ENCODE peak calls at places on chromosomes 12 and 14, in seven cellular contexts. One of them, this sample, is unnamed.
A peak's percentile ranks its signal among the peaks of the same experiment; 100 is the strongest.

GRCh38 chr12:112616469-112617190 is 174.9 kb upstream of the RPH3A start:
- DNase-seq in SK-N-SH: no peak
- DNase-seq in fibroblast of mammary gland: no peak
- DNase-seq in breast epithelium: no peak
- DNase-seq in endothelial cell: no peak
- DNase-seq in tibial nerve: no peak
- DNase-seq in bronchial epithelial cell: no peak
- DNase-seq in this sample: no peak

GRCh38 chr14:29799718-29800117 is 127.9 kb downstream of the PRKD1 start:
- DNase-seq in SK-N-SH: no peak
- DNase-seq in endothelial cell: no peak
- DNase-seq in breast epithelium: no peak
- DNase-seq in fibroblast of mammary gland: no peak
- DNase-seq in tibial nerve: no peak
- DNase-seq in bronchial epithelial cell: no peak
- DNase-seq in this sample: no peak

GRCh38 chr12:47805417-47805816 is 14.3 kb downstream of the HDAC7 start:
- DNase-seq in bronchial epithelial cell: no peak
- DNase-seq in fibroblast of mammary gland: peak; percentile 33
- DNase-seq in breast epithelium: no peak
- DNase-seq in tibial nerve: no peak
- DNase-seq in endothelial cell: no peak
- DNase-seq in SK-N-SH: no peak
- DNase-seq in this sample: no peak

GRCh38 chr12:109153711-109154434 is 37.5 kb downstream of the ACACB start:
- DNase-seq in tibial nerve: no peak
- DNase-seq in endothelial cell: no peak
- DNase-seq in breast epithelium: no peak
- DNase-seq in bronchial epithelial cell: no peak
- DNase-seq in SK-N-SH: peak; percentile 32
- DNase-seq in fibroblast of mammary gland: no peak
- DNase-seq in this sample: peak; percentile 33

GRCh38 chr12:19499030-19499429 is 59.7 kb downstream of the AEBP2 start:
- DNase-seq in SK-N-SH: no peak
- DNase-seq in tibial nerve: no peak
- DNase-seq in fibroblast of mammary gland: no peak
- DNase-seq in breast epithelium: no peak
- DNase-seq in endothelial cell: no peak
- DNase-seq in bronchial epithelial cell: peak; percentile 16
- DNase-seq in this sample: no peak

GRCh38 chr12:124863409-124864325 is at the start of gene SCARB1:
- DNase-seq in fibroblast of mammary gland: peak; percentile 65
- DNase-seq in tibial nerve: peak; percentile 66
- DNase-seq in bronchial epithelial cell: peak; percentile 38
- DNase-seq in breast epithelium: peak; percentile 75
- DNase-seq in SK-N-SH: peak; percentile 99
- DNase-seq in endothelial cell: peak; percentile 83
- DNase-seq in this sample: peak; percentile 99

GRCh38 chr12:56126732-56127239 is 1.3 kb upstream of the ESYT1 start:
- DNase-seq in fibroblast of mammary gland: no peak
- DNase-seq in breast epithelium: no peak
- DNase-seq in SK-N-SH: no peak
- DNase-seq in tibial nerve: no peak
- DNase-seq in bronchial epithelial cell: no peak
- DNase-seq in endothelial cell: no peak
- DNase-seq in this sample: no peak

GRCh38 chr14:65164068-65164824 is 61.9 kb upstream of the MAX start:
- DNase-seq in bronchial epithelial cell: peak; percentile 40
- DNase-seq in SK-N-SH: peak; percentile 63
- DNase-seq in tibial nerve: peak; percentile 47
- DNase-seq in breast epithelium: no peak
- DNase-seq in fibroblast of mammary gland: peak; percentile 65
- DNase-seq in endothelial cell: peak; percentile 46
- DNase-seq in this sample: peak; percentile 55

GRCh38 chr12:112906712-112907414 is at the start of gene OAS1:
- DNase-seq in tibial nerve: peak; percentile 33
- DNase-seq in SK-N-SH: peak; percentile 59
- DNase-seq in endothelial cell: no peak
- DNase-seq in bronchial epithelial cell: peak; percentile 52
- DNase-seq in breast epithelium: no peak
- DNase-seq in fibroblast of mammary gland: peak; percentile 35
- DNase-seq in this sample: peak; percentile 70

GRCh38 chr12:52207895-52208294 is 16.1 kb upstream of the KRT80 start:
- DNase-seq in tibial nerve: peak; percentile 41
- DNase-seq in bronchial epithelial cell: peak; percentile 70
- DNase-seq in breast epithelium: peak; percentile 93
- DNase-seq in SK-N-SH: no peak
- DNase-seq in fibroblast of mammary gland: peak; percentile 88
- DNase-seq in endothelial cell: no peak
- DNase-seq in this sample: no peak

GRCh38 chr12:84599539-84599938 is 313.1 kb downstream of the SLC6A15 start:
- DNase-seq in bronchial epithelial cell: peak; percentile 79
- DNase-seq in fibroblast of mammary gland: peak; percentile 49
- DNase-seq in endothelial cell: no peak
- DNase-seq in breast epithelium: no peak
- DNase-seq in SK-N-SH: no peak
- DNase-seq in tibial nerve: no peak
- DNase-seq in this sample: no peak

DNA sequence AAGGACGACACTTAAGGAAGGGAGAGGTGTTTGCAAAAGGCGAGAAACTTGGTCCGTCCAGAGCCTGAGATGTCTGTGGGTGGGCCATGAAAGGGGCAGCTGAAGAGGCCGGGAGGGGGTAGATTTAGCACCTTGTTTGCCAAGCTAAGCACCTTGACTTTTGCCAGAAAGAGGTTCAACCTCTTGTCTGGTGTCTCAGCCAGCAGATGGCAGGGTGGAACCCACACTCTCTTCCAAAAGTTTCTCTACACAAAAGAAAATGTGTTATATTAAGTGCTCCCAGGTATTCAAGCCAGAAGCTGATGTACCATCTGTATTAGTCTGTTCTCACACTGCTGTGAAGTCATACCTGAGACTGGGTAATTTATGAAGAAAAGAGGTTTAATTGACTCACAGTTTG is 69.9 kb downstream of the SUDS3 start:
- DNase-seq in bronchial epithelial cell: no peak
- DNase-seq in breast epithelium: no peak
- DNase-seq in SK-N-SH: no peak
- DNase-seq in fibroblast of mammary gland: no peak
- DNase-seq in endothelial cell: no peak
- DNase-seq in tibial nerve: no peak
- DNase-seq in this sample: no peak
- TF ChIP-seq CTCF in bronchial epithelial cell: peak; percentile 9
- TF ChIP-seq CTCF in breast epithelium: no peak
- TF ChIP-seq CTCF in SK-N-SH: no peak
- TF ChIP-seq CTCF in fibroblast of mammary gland: no peak
- TF ChIP-seq CTCF in endothelial cell: no peak
- TF ChIP-seq CTCF in tibial nerve: no peak
- TF ChIP-seq CTCF in this sample: no peak

DNA sequence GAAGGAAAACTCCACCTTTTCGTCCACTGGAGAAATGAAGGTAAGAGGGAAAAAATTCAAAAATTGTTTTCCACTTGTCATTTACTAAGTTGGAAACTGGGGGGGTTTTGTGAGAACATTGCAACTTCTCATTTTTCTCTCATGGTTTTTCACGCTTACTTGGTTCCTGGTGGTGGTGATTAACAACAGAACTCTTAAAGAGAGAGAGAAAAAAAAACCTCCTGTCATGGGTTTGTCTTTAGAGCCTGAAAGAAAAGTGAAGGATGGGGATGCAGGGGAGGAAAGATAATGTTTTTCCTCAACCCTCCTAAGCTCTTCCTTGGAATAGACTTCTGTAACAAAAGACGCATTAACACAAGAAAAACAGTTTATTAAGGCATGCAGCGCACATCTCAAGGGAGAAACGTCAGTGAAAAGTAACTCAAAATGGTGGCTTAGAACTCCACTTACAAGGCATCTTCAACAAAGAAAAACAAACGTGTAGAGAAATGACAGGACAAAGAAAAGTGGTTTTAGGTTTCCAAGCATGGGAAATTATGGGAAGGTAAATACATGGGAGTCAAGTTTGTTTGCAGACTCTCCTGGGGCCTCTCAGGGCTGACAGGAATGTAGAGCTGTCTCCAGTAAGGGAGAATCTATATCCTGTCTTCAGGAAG is 81.9 kb upstream of the ATF7IP start:
- DNase-seq in bronchial epithelial cell: no peak
- DNase-seq in breast epithelium: no peak
- DNase-seq in SK-N-SH: no peak
- DNase-seq in fibroblast of mammary gland: no peak
- DNase-seq in endothelial cell: no peak
- DNase-seq in tibial nerve: no peak
- DNase-seq in this sample: peak; percentile 22
- TF ChIP-seq CTCF in bronchial epithelial cell: no peak
- TF ChIP-seq CTCF in breast epithelium: no peak
- TF ChIP-seq CTCF in SK-N-SH: no peak
- TF ChIP-seq CTCF in fibroblast of mammary gland: no peak
- TF ChIP-seq CTCF in endothelial cell: no peak
- TF ChIP-seq CTCF in tibial nerve: no peak
- TF ChIP-seq CTCF in this sample: no peak

DNA sequence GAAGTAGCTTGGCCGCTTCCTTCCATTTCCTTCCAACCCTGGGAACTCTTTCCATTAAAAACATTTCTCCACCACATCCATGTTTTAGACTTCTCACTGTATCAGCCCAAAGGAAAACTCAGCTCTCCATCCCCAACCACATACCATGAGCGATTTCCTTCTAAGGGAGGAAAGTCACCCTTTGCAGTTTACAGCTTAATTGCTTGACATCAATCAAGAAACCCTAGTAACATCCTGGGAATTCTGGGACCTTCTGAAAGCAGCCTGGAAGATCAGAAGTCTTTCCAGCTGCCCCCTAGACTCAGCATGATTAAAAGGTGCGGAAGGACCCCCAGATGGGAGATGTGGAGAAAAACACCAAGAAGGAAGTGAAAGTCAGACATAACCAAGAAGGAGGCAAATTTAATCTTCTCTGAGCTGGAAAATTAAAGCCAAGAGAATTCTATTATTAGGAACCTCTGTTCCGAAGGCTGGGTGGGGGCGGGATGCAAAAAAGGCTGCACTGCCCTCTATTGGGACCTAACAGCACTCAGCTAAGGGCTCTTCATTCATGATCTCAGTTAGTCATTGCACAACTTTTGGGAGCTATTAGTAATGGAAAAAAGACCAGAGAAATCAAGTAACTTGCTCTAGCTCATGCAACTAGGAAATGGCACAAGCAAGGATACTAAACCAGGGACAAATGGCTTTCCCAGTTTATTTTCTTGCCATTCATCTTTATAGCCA is 73.2 kb upstream of the PLXNC1 start:
- DNase-seq in fibroblast of mammary gland: peak; percentile 95
- DNase-seq in bronchial epithelial cell: peak; percentile 80
- DNase-seq in breast epithelium: peak; percentile 59
- DNase-seq in tibial nerve: peak; percentile 63
- DNase-seq in endothelial cell: peak; percentile 32
- DNase-seq in SK-N-SH: peak; percentile 48
- DNase-seq in this sample: peak; percentile 20
- TF ChIP-seq CTCF in fibroblast of mammary gland: peak; percentile 87
- TF ChIP-seq CTCF in bronchial epithelial cell: peak; percentile 57
- TF ChIP-seq CTCF in breast epithelium: peak; percentile 58
- TF ChIP-seq CTCF in tibial nerve: peak; percentile 73
- TF ChIP-seq CTCF in endothelial cell: no peak
- TF ChIP-seq CTCF in SK-N-SH: peak; percentile 66
- TF ChIP-seq CTCF in this sample: peak; percentile 20

DNA sequence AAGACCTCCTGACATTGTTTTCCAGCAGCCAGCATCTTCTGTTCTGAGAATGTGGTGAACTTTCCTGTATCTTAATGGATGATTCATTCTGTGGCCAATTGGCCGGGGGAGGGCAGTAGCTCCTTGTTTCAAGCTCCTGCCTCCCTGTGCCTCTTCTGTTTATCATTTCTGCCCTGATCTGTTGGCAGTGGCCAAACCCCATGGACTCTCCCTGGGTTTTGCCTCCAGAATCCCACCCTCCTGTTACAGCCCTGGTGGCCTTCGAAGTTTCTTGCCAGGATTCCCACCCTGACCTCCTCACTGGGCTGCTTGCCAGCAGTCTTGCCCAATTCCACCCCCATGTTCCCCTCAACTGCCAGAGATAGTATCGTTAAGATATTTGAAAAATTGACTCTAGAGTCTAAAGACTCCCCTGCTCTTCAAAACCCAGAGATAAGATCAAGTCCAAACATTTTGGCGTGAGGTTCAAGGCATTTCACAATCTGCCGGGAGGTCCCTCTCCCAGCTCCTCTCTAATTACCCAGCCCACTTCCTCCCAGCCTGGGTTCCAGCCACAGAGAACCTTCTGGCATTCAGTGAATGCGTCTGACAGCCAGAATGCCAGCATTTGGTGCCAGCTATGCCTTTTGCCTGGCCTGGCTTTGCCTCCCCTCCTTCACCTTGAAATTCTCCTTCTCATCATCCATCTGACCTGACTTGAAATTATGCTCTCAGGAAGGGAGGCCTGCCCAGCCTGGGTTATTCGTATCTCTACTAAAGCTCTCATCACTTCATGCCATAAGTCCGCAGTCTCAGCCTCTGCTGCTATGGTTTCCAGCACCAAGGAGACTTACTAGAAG is 37.7 kb upstream of the TXNRD1 start:
- DNase-seq in endothelial cell: no peak
- DNase-seq in SK-N-SH: peak; percentile 27
- DNase-seq in breast epithelium: peak; percentile 61
- DNase-seq in tibial nerve: peak; percentile 82
- DNase-seq in bronchial epithelial cell: peak; percentile 70
- DNase-seq in fibroblast of mammary gland: peak; percentile 99
- DNase-seq in this sample: no peak
- TF ChIP-seq CTCF in endothelial cell: no peak
- TF ChIP-seq CTCF in SK-N-SH: peak; percentile 62
- TF ChIP-seq CTCF in breast epithelium: no peak
- TF ChIP-seq CTCF in tibial nerve: peak; percentile 6
- TF ChIP-seq CTCF in bronchial epithelial cell: peak; percentile 38
- TF ChIP-seq CTCF in fibroblast of mammary gland: peak; percentile 35
- TF ChIP-seq CTCF in this sample: no peak

GRCh38 chr14:86052868-86053267 is 522.9 kb downstream of the FLRT2 start:
- DNase-seq in bronchial epithelial cell: no peak
- DNase-seq in tibial nerve: no peak
- DNase-seq in endothelial cell: no peak
- DNase-seq in breast epithelium: no peak
- DNase-seq in SK-N-SH: no peak
- DNase-seq in fibroblast of mammary gland: no peak
- DNase-seq in this sample: no peak

GRCh38 chr14:86057018-86057667 is 527.2 kb downstream of the FLRT2 start:
- DNase-seq in endothelial cell: peak; percentile 30
- DNase-seq in tibial nerve: peak; percentile 48
- DNase-seq in bronchial epithelial cell: peak; percentile 20
- DNase-seq in SK-N-SH: peak; percentile 3
- DNase-seq in breast epithelium: no peak
- DNase-seq in fibroblast of mammary gland: peak; percentile 47
- DNase-seq in this sample: peak; percentile 12

GRCh38 chr14:86050072-86050683 is 520.2 kb downstream of the FLRT2 start:
- DNase-seq in endothelial cell: no peak
- DNase-seq in tibial nerve: no peak
- DNase-seq in breast epithelium: no peak
- DNase-seq in SK-N-SH: no peak
- DNase-seq in fibroblast of mammary gland: no peak
- DNase-seq in bronchial epithelial cell: no peak
- DNase-seq in this sample: no peak

GRCh38 chr14:86055512-86055911 is 525.6 kb downstream of the FLRT2 start:
- DNase-seq in endothelial cell: no peak
- DNase-seq in SK-N-SH: no peak
- DNase-seq in breast epithelium: no peak
- DNase-seq in bronchial epithelial cell: peak; percentile 42
- DNase-seq in fibroblast of mammary gland: peak; percentile 28
- DNase-seq in tibial nerve: no peak
- DNase-seq in this sample: no peak
- TF ChIP-seq CTCF in endothelial cell: no peak
- TF ChIP-seq CTCF in SK-N-SH: peak; percentile 39
- TF ChIP-seq CTCF in breast epithelium: no peak
- TF ChIP-seq CTCF in bronchial epithelial cell: peak; percentile 11
- TF ChIP-seq CTCF in fibroblast of mammary gland: peak; percentile 19
- TF ChIP-seq CTCF in tibial nerve: peak; percentile 15
- TF ChIP-seq CTCF in this sample: no peak

This sample was measured in GM20000.